ENCODE peak calls at places on chromosomes 13 and 19, in seven cellular contexts. Z, P, T, Q, G, D and B are unnamed samples. For H3K9me3, the result is how much of the 10 kb centered on the place peaks cover.

GRCh38 chr19:48793271-48793670 is 17.6 kb downstream of the BCAT2 start:
- DNase-seq in Z (no peak), P (no peak), T (no peak), Q (no peak), G (no peak), D (no peak), B (no peak)

GRCh38 chr19:41064974-41065569 is 23.2 kb upstream of the CYP2A13 start:
- DNase-seq in Z (no peak), P (no peak), T (no peak), Q (peak), G (no peak), D (no peak), B (no peak)

GRCh38 chr13:50323440-50324070 is 308.3 kb downstream of the KCNRG start:
- DNase-seq in Z (no peak), P (no peak), T (no peak), Q (peak), G (no peak), D (peak), B (no peak)

GRCh38 chr13:113623491-113624234 is 34.3 kb downstream of the ATP4B start:
- DNase-seq in Z (no peak), P (no peak), T (peak), Q (no peak), G (no peak), D (no peak), B (peak)

GRCh38 chr13:107650081-107650701 is 565.1 kb downstream of the LIG4 start:
- DNase-seq in Z (peak), P (no peak), T (peak), Q (peak), G (peak), D (no peak), B (peak)

GRCh38 chr19:5292453-5292842 is 48.2 kb downstream of the PTPRS start:
- DNase-seq in Z (no peak), P (no peak), T (no peak), Q (no peak), G (no peak), D (no peak), B (no peak)

GRCh38 chr13:38630780-38631179 is 56.1 kb upstream of the FREM2 start:
- DNase-seq in Z (no peak), P (no peak), T (no peak), Q (no peak), G (no peak), D (no peak), B (no peak)

GRCh38 chr19:29367701-29368306 is 154.9 kb upstream of the UQCRFS1 start:
- DNase-seq in Z (no peak), P (no peak), T (no peak), Q (no peak), G (no peak), D (no peak), B (no peak)

GRCh38 chr19:50510121-50510670 is 795 bp downstream of the JOSD2 start:
- DNase-seq in Z (no peak), P (no peak), T (peak), Q (no peak), G (no peak), D (no peak), B (peak)

GRCh38 chr19:6828306-6828697 is 55.8 kb downstream of the VAV1 start:
- DNase-seq in Z (no peak), P (no peak), T (no peak), Q (peak), G (no peak), D (no peak), B (no peak)

DNA sequence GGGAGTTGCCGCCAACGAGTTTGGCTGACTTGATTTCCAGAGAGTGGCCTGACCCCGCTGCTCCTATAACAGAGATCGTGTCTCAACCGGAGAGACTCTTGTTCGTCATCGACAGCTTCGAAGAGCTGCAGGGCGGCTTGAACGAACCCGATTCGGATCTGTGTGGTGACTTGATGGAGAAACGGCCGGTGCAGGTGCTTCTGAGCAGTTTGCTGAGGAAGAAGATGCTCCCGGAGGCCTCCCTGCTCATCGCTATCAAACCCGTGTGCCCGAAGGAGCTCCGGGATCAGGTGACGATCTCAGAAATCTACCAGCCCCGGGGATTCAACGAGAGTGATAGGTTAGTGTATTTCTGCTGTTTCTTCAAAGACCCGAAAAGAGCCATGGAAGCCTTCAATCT is 21.6 kb downstream of the NLRP4 start:
- DNase-seq in Z (no peak), P (no peak), T (no peak), Q (no peak), G (no peak), D (no peak), B (no peak)
- H3K4me3 ChIP-seq in Z (no peak), P (no peak), T (no peak), Q (no peak), G (no peak), D (no peak), B (no peak)

GRCh38 chr13:19362946-19363510 is 181.4 kb upstream of the TUBA3C start:
- DNase-seq in Z (no peak), P (no peak), T (no peak), Q (no peak), G (no peak), D (no peak), B (no peak)
- H3K9me3 ChIP-seq in Z (under half), P (under half), T (under half), Q (under half), G (under half), D (under half), B (under half)

GRCh38 chr13:40490086-40490723 is 176.2 kb downstream of the FOXO1 start:
- DNase-seq in Z (no peak), P (no peak), T (no peak), Q (no peak), G (no peak), D (no peak), B (no peak)
- H3K4me3 ChIP-seq in Z (no peak), P (no peak), T (no peak), Q (no peak), G (no peak), D (no peak), B (no peak)

DNA sequence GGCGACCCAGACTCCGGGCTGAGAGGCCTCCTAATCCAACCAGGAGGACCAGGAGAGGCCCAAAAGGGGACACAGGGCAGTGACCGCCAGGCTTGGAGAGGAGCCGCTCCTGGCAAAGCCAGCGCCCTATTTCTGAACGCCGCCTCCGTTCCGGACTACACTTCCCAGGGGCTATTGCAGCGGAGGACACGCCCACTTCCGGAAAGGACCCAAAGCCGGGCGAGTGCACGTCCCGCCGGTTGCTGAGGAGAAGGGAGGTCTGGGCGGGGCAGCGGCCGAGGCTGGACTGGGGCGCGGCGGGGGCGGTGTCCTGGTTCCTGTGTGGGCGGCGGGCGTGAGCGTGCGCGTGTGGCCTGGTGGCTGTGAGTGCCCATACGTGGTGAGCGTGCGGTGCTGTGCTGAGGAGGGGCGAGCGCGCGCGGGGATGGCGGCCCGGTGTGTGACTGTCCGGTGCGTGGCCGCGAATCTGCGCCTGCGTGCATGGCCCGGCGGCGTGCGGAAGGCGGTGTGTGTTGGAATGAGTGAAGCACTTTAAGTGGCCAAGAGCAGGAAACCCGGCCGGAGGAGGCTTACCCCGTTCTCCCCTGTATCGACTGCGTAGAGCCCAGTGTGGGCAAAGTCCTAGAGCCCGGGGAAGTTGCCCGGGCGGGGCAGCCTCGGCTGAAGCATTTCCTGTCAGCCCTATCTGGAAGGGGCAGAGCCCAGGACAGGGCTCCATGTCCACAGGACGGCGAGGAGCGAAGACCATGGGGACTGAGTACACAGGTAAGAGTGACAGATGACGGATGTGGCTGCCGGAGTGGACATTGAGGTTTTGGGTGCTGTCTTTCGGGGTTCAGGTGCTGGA is at the start of gene ZNF470:
- DNase-seq in Z (peak), P (peak), T (peak), Q (peak), G (peak), D (peak), B (peak)
- H3K9me3 ChIP-seq in Z (under half), P (half or more), T (under half), Q (under half), G (under half), D (half or more), B (under half)

GRCh38 chr19:47232422-47233211 is 1.6 kb upstream of the BBC3 start:
- DNase-seq in Z (no peak), P (no peak), T (no peak), Q (peak), G (no peak), D (no peak), B (no peak)
- H3K4me3 ChIP-seq in Z (no peak), P (peak), T (no peak), Q (peak), G (no peak), D (peak), B (no peak)

DNA sequence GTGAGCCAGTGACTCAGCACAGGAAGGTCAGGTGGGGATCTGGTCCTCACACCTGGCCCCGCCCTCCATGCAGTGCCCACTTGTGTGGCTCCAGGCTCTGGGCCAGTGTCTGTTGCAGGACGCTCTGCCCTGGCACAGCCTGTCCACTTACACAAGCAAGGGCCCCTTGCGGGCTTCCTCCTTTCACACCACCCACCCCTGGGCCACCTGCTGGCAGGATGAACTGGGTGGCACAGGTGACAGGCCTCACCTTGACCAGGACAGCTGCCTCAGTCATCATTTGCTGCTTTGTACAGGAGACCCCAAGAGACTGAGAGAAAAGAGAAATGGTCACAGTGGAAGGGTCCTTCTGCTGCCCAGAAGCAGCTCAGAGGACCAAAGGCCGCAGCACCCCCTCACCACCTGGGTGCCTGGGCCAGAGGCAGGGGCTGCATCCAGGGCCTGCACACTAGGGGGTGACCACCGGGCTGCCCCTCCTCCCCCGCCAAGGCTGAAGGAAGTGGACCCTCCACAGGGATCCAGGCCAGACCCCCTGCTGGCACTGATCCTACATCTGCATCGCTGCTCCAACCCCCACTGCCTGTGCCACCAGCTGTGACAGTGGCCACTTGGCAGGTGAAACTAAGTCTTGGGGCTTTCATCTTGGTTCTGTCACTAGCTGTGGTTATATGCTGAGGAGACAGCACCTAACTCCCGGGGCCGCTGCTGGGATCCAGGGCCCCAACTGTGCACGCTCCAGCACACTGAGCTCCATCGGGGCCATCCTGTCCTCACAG is 110.3 kb downstream of the TUBA3C start:
- DNase-seq in Z (no peak), P (no peak), T (no peak), Q (no peak), G (no peak), D (no peak), B (no peak)
- H3K9me3 ChIP-seq in Z (under half), P (under half), T (under half), Q (under half), G (under half), D (half or more), B (under half)

DNA sequence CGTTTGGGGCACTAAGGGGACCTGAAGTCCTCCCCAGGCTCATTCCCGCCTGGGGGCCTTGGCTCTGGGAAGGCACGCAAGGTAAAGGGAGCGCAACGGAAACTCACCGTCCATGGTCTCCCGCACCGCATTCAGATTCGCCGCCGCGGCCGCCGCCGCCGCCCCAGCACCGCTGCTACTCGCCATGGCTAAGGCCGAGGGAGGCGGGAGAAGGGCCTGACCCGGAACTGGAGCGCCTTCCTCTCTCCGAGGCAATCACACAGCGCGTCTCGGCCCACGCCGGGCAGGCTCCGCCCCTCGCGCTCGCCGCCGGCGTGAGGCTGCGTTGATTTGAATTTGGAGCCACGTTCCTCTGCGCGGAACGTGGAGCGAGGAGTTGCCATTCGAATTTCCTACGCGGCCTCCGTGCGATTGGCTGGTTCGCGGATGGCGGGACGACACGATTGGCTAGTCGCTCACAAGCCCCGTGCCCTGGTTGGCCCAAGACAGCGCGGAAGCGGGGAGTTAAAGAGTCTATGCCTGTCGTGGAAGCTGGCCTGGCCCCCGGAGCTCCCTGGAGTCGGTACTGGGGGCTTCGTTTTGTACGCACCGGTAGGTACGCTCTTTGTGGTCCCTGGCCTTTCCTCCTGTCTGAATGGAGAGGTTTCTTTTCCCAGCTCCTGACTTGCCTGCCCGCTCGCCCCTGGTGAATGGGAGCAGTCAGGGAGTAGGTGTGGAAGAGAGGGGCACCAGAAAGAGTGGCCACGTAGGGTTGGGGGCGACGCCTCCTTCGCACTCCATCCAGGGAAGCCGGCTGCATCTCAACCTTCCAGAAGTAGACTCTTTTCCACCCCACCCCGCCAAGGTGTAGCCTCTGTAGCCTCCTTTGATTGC is at the start of the genes BORA and MZT1:
- DNase-seq in Z (peak), P (peak), T (peak), Q (peak), G (peak), D (peak), B (peak)
- H3K4me3 ChIP-seq in Z (peak), P (peak), T (peak), Q (peak), G (peak), D (peak), B (peak)

DNA sequence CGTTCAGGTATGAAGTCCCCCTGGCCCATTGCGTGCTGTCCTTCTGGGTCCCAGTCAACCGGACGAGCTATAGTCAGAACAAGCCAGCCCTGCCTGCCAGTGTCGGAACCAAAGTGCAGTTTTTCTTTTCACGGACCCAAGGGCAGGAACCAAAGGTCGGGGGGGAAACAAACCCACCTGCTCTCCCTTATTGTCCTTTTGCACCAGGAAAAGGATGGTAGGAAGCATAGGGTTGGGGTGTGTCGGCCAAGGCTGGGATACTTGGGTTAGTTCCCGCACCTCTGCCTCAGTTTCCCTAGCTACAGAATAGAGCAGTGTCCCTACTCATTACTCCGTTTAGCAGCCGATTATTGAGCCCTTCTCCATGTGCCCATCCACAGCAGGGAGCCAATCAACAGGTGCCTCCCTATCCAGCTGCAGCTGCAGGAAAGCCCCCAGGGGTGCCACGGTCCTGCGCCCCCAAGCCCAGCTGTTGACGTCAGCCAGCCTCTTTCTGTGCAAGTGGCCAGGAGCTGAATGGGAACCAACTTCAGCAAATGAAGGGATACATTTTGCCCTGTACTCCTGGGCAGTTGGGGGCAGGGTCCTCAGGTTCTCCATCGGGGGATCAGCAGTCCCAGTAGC is 9.4 kb upstream of the SLC25A42 start:
- DNase-seq in Z (no peak), P (no peak), T (no peak), Q (no peak), G (no peak), D (no peak), B (no peak)
- H3K9me3 ChIP-seq in Z (under half), P (under half), T (under half), Q (under half), G (under half), D (under half), B (under half)